ENCODE peak calls at places on chromosome 4, in five cellular contexts. Y is IMR-90, J is SK-N-SH, H is HepG2, I is GM12878. E is an unnamed sample.

GRCh38 chr4:65391814-65392213 is 278.5 kb downstream of the EPHA5 start:
- DNase-seq in Y (no peak), J (no peak), H (no peak), I (no peak), E (no peak)

GRCh38 chr4:158347596-158347995 is 137.3 kb downstream of the TMEM144 start:
- DNase-seq in Y (no peak), J (no peak), H (no peak), I (no peak), E (no peak)

GRCh38 chr4:166887457-166887856 is 346.8 kb downstream of the SPOCK3 start:
- DNase-seq in Y (no peak), J (no peak), H (no peak), I (no peak), E (no peak)

GRCh38 chr4:97910005-97910404 is 233.3 kb downstream of the STPG2 start:
- DNase-seq in Y (no peak), J (no peak), H (no peak), I (no peak), E (no peak)

GRCh38 chr4:57104706-57105560 is 5.3 kb downstream of the IGFBP7 start:
- DNase-seq in Y (peak), J (no peak), H (no peak), I (no peak), E (no peak)

GRCh38 chr4:169115897-169116254 is 105.8 kb upstream of the CBR4 start:
- DNase-seq in Y (peak), J (no peak), H (no peak), I (no peak), E (no peak)

GRCh38 chr4:95095352-95095974 is 337.7 kb downstream of the BMPR1B start:
- DNase-seq in Y (peak), J (peak), H (peak), I (no peak), E (no peak)

GRCh38 chr4:8855781-8856245 is 15.8 kb downstream of the HMX1 start:
- DNase-seq in Y (no peak), J (no peak), H (no peak), I (no peak), E (no peak)

GRCh38 chr4:103415801-103416200 is 217.7 kb upstream of the CENPE start:
- DNase-seq in Y (no peak), J (no peak), H (no peak), I (no peak), E (no peak)

GRCh38 chr4:85018983-85019382 is 52.5 kb upstream of the WDFY3 start:
- DNase-seq in Y (no peak), J (no peak), H (no peak), I (no peak), E (no peak)

GRCh38 chr4:111433436-111433835 is 711.8 kb upstream of the FAM241A start:
- DNase-seq in Y (no peak), J (no peak), H (no peak), I (no peak), E (no peak)

GRCh38 chr4:188550296-188550695 is 411.1 kb downstream of the TRIML1 start:
- DNase-seq in Y (peak), J (no peak), H (no peak), I (no peak), E (no peak)

GRCh38 chr4:41006141-41006540 is 208.2 kb downstream of the APBB2 start:
- DNase-seq in Y (peak), J (no peak), H (no peak), I (no peak), E (no peak)

GRCh38 chr4:101355767-101356702 is 8.7 kb upstream of the PPP3CA start:
- DNase-seq in Y (peak), J (no peak), H (peak), I (no peak), E (no peak)

GRCh38 chr4:15654556-15655222 is 468 bp downstream of the FBXL5 start:
- DNase-seq in Y (peak), J (no peak), H (peak), I (no peak), E (no peak)

GRCh38 chr4:15655223-15656037 is at the start of gene FBXL5:
- DNase-seq in Y (peak), J (peak), H (peak), I (peak), E (peak)

GRCh38 chr4:15658136-15658535 is 3.0 kb upstream of the FBXL5 start:
- DNase-seq in Y (no peak), J (no peak), H (no peak), I (no peak), E (no peak)

GRCh38 chr4:15657366-15657765 is 2.2 kb upstream of the FBXL5 start:
- DNase-seq in Y (no peak), J (no peak), H (no peak), I (no peak), E (no peak)

DNA sequence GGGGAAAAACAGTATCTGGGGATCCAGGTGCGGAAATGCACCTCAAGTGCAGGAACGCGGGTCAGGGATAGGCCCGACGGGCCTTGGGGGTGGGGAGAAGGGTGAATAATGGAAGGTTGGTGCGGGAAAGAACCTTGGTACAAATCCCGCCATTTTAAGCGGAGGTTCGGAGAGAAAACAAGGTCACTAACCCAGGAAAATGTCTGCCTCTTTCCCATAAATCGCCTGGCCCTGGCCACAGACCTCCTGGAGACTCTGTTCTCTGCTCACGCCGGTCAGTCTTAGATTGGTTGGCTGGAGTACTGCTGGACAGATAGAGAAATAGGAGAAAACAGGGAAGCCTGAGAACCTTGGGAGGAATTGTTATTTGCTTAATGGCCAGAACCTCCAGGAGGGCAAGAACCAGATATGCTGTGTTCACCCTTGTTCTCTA is 897 bp upstream of the FBXL5 start:
- DNase-seq in Y (no peak), J (no peak), H (no peak), I (no peak), E (no peak)
- TF ChIP-seq RAD21 in Y (no peak), J (no peak), H (no peak), I (no peak), E (no peak)

GRCh38 chr4:86338521-86338920 is 21.3 kb downstream of the MAPK10 start:
- DNase-seq in Y (no peak), J (no peak), H (no peak), I (no peak), E (no peak)

GRCh38 chr4:86334020-86334750 is 25.7 kb downstream of the MAPK10 start:
- DNase-seq in Y (no peak), J (no peak), H (no peak), I (no peak), E (no peak)

GRCh38 chr4:86344127-86344526 is 15.7 kb downstream of the MAPK10 start:
- DNase-seq in Y (no peak), J (no peak), H (no peak), I (no peak), E (no peak)

GRCh38 chr4:86333236-86333635 is 26.6 kb downstream of the MAPK10 start:
- DNase-seq in Y (no peak), J (no peak), H (no peak), I (no peak), E (no peak)

GRCh38 chr4:86338989-86339388 is 20.9 kb downstream of the MAPK10 start:
- DNase-seq in Y (peak), J (no peak), H (no peak), I (no peak), E (no peak)
- H2AFZ ChIP-seq in Y (peak), J (peak), H (no peak), I (no peak), E (no peak)

GRCh38 chr4:162706677-162707076 is 460.0 kb downstream of the NAF1 start:
- DNase-seq in Y (no peak), J (no peak), H (no peak), I (no peak), E (no peak)
- TF ChIP-seq MXI1 in Y (no peak), J (no peak), H (no peak), I (no peak), E (no peak)

GRCh38 chr4:47526281-47526680 is 41.2 kb downstream of the ATP10D start:
- DNase-seq in Y (peak), J (no peak), H (no peak), I (no peak), E (no peak)
- TF ChIP-seq RAD21 in Y (no peak), J (no peak), H (no peak), I (no peak), E (no peak)

GRCh38 chr4:55920571-55920970 is 28.2 kb upstream of the CEP135 start:
- DNase-seq in Y (no peak), J (no peak), H (no peak), I (no peak), E (no peak)
- H2AFZ ChIP-seq in Y (peak), J (no peak), H (no peak), I (no peak), E (peak)

GRCh38 chr4:78652282-78652876 is 100.8 kb downstream of the ANXA3 start:
- DNase-seq in Y (no peak), J (no peak), H (no peak), I (no peak), E (no peak)
- TF ChIP-seq MXI1 in Y (no peak), J (no peak), H (no peak), I (no peak), E (no peak)

GRCh38 chr4:54224960-54225670 is 4.0 kb upstream of the PDGFRA start:
- DNase-seq in Y (no peak), J (peak), H (no peak), I (no peak), E (no peak)
- TF ChIP-seq RAD21 in Y (no peak), J (no peak), H (no peak), I (no peak), E (no peak)

GRCh38 chr4:513327-513726 is 14.3 kb downstream of the PIGG start:
- DNase-seq in Y (no peak), J (no peak), H (no peak), I (no peak), E (no peak)
- H2AFZ ChIP-seq in Y (no peak), J (no peak), H (no peak), I (no peak), E (no peak)

DNA sequence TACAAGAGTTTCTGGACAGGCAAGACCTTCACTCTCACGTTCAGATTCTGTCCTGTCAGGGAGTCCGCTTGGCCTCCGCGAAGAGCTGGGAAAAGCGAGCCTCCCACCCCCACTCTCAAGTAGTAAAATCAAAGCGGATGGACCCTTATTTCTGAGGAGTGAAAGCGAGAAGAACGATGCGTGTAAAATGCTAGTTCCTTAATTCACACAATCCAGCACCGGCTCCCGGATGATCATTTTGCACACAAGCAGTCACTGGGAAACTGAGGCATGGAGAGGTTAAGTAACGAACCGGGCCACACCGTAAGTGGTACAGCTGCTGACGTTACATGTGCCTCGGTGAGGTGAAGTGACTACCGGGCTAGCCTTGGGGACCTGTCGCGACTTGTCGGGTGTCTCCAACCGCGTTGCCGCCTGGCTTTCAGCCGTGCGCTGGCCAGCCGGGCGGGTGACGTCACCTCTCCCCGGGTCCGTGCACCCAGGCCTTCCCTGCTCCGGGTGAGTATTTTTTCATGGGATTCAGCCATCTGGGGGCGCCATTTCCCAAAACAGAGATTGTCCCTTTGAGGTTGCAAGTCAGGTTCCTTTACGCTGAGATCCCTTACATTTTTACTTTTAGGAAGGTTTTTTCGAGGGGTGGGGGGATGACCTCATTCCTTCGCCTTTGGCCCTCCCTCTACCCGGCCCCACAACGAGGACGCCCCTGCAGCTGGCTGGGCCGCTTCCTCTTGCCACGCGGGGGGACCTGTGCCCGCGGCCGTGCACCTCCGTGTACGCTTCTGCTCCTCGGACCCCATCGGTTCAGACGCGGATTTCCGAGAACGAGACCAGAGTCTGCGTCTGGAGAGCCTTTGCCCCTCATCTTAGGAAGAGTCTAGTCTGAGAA is 3.4 kb upstream of the SFRP2 start:
- DNase-seq in Y (no peak), J (peak), H (no peak), I (no peak), E (peak)
- TF ChIP-seq MXI1 in Y (no peak), J (no peak), H (no peak), I (no peak), E (no peak)